ENCODE peak calls at places on chromosomes 2 and 18, in seven cellular contexts. H, F, W, Y, A, U and O are unnamed samples.

GRCh38 chr2:113012436-113013335 is 7.4 kb downstream of the IL36A start:
- DNase-seq in H (no peak), F (no peak), W (no peak), Y (peak), A (peak), U (no peak), O (no peak)

GRCh38 chr2:160794926-160795325 is 301.3 kb upstream of the RBMS1 start:
- DNase-seq in H (no peak), F (no peak), W (no peak), Y (no peak), A (no peak), U (no peak), O (no peak)

GRCh38 chr18:49734836-49735235 is 78.5 kb downstream of the ACAA2 start:
- DNase-seq in H (no peak), F (no peak), W (no peak), Y (no peak), A (no peak), U (no peak), O (no peak)

GRCh38 chr2:160156084-160156483 is 44.0 kb downstream of the ITGB6 start:
- DNase-seq in H (no peak), F (no peak), W (no peak), Y (no peak), A (no peak), U (no peak), O (no peak)

GRCh38 chr2:221372156-221372870 is 199.8 kb downstream of the EPHA4 start:
- DNase-seq in H (peak), F (peak), W (no peak), Y (no peak), A (no peak), U (no peak), O (peak)

GRCh38 chr2:121974919-121975654 is 219.6 kb downstream of the TSN start:
- DNase-seq in H (peak), F (peak), W (no peak), Y (peak), A (peak), U (peak), O (peak)

GRCh38 chr18:74963820-74964446 is 245.0 kb downstream of the PTGR3 start:
- DNase-seq in H (peak), F (peak), W (no peak), Y (peak), A (peak), U (no peak), O (peak)

GRCh38 chr18:74679006-74679678 is 81.5 kb downstream of the ZNF407 start:
- DNase-seq in H (no peak), F (no peak), W (no peak), Y (no peak), A (no peak), U (no peak), O (no peak)

GRCh38 chr2:195864316-195864715 is 204.3 kb downstream of the DNAH7 start:
- DNase-seq in H (no peak), F (no peak), W (no peak), Y (no peak), A (no peak), U (no peak), O (no peak)

GRCh38 chr18:74796928-74797576 is 199.4 kb downstream of the ZNF407 start:
- DNase-seq in H (no peak), F (no peak), W (no peak), Y (no peak), A (peak), U (no peak), O (no peak)

GRCh38 chr2:104856086-104856972 is 2.4 kb downstream of the POU3F3 start:
- DNase-seq in H (no peak), F (peak), W (no peak), Y (no peak), A (no peak), U (no peak), O (no peak)

GRCh38 chr2:225756198-225756597 is 356.7 kb downstream of the NYAP2 start:
- DNase-seq in H (no peak), F (no peak), W (no peak), Y (no peak), A (no peak), U (no peak), O (no peak)

GRCh38 chr18:21191596-21192307 is 50.3 kb upstream of the GREB1L start:
- DNase-seq in H (peak), F (peak), W (no peak), Y (peak), A (peak), U (peak), O (peak)

GRCh38 chr2:186610785-186611184 is 20.9 kb downstream of the ITGAV start:
- DNase-seq in H (no peak), F (no peak), W (no peak), Y (no peak), A (no peak), U (no peak), O (no peak)

GRCh38 chr18:63025251-63025710 is 294.3 kb downstream of the BCL2 start:
- DNase-seq in H (peak), F (peak), W (no peak), Y (no peak), A (peak), U (no peak), O (peak)

GRCh38 chr2:10457846-10458563 is 9.9 kb upstream of the ODC1 start:
- DNase-seq in H (no peak), F (no peak), W (no peak), Y (no peak), A (no peak), U (no peak), O (no peak)

GRCh38 chr2:168798076-168798887 is 4.2 kb upstream of the NOSTRIN start:
- DNase-seq in H (peak), F (peak), W (no peak), Y (no peak), A (peak), U (no peak), O (no peak)

GRCh38 chr2:120871881-120872620 is 136.4 kb downstream of the GLI2 start:
- DNase-seq in H (no peak), F (no peak), W (no peak), Y (no peak), A (no peak), U (no peak), O (no peak)

GRCh38 chr18:74264303-74265020 is 27.3 kb downstream of the CYB5A start:
- DNase-seq in H (no peak), F (no peak), W (no peak), Y (no peak), A (no peak), U (no peak), O (no peak)

GRCh38 chr2:201696151-201696659 is 2.2 kb downstream of the MPP4 start:
- DNase-seq in H (no peak), F (no peak), W (no peak), Y (no peak), A (no peak), U (no peak), O (no peak)

GRCh38 chr2:201978333-201978732 is 55.3 kb upstream of the FZD7 start:
- DNase-seq in H (no peak), F (no peak), W (no peak), Y (no peak), A (no peak), U (no peak), O (no peak)

GRCh38 chr2:121360566-121361300 is 75.7 kb upstream of the TFCP2L1 start:
- DNase-seq in H (no peak), F (no peak), W (no peak), Y (peak), A (no peak), U (no peak), O (no peak)

GRCh38 chr2:97702731-97703470 is 10.5 kb upstream of the ZAP70 start:
- DNase-seq in H (no peak), F (no peak), W (no peak), Y (no peak), A (no peak), U (no peak), O (no peak)

GRCh38 chr2:38439226-38439612 is 62.1 kb upstream of the ATL2 start:
- DNase-seq in H (no peak), F (no peak), W (no peak), Y (no peak), A (no peak), U (no peak), O (no peak)

GRCh38 chr18:32674491-32674890 is 98.3 kb downstream of the KLHL14 start:
- DNase-seq in H (peak), F (no peak), W (no peak), Y (peak), A (no peak), U (no peak), O (no peak)

GRCh38 chr2:42792087-42792582 is 248 bp downstream of the HAAO start:
- DNase-seq in H (no peak), F (no peak), W (no peak), Y (no peak), A (no peak), U (no peak), O (no peak)

GRCh38 chr2:45649855-45650806 is 1.3 kb upstream of the PRKCE start:
- DNase-seq in H (peak), F (peak), W (peak), Y (peak), A (peak), U (peak), O (peak)

GRCh38 chr2:240595381-240596079 is 9.0 kb downstream of the CAPN10 start:
- DNase-seq in H (peak), F (peak), W (peak), Y (no peak), A (no peak), U (no peak), O (peak)